ENCODE peak calls at places on chromosomes 3 and 15, in eight cellular contexts. One of them, this sample, is unnamed. For H3K4me1 and H3K36me3, the result is how much of the 10 kb centered on the place peaks cover.

GRCh38 chr3:54850484-54851003 is 77.3 kb downstream of the LRTM1 start:
- DNase-seq in RWPE2: no peak
- DNase-seq in heart left ventricle: no peak
- DNase-seq in BE2C: no peak
- DNase-seq in psoas muscle: no peak
- DNase-seq in mucosa of descending colon: no peak
- DNase-seq in cardiac muscle cell: no peak
- DNase-seq in left lung: no peak
- DNase-seq in this sample: no peak

GRCh38 chr15:44092221-44092620 is 102.8 kb downstream of the FRMD5 start:
- DNase-seq in mucosa of descending colon: no peak
- DNase-seq in cardiac muscle cell: peak
- DNase-seq in left lung: no peak
- DNase-seq in RWPE2: no peak
- DNase-seq in BE2C: no peak
- DNase-seq in psoas muscle: no peak
- DNase-seq in heart left ventricle: no peak
- DNase-seq in this sample: no peak

GRCh38 chr3:49673131-49673714 is 928 bp upstream of the APEH start:
- DNase-seq in mucosa of descending colon: no peak
- DNase-seq in heart left ventricle: no peak
- DNase-seq in cardiac muscle cell: no peak
- DNase-seq in left lung: no peak
- DNase-seq in BE2C: no peak
- DNase-seq in psoas muscle: no peak
- DNase-seq in RWPE2: no peak
- DNase-seq in this sample: peak

GRCh38 chr3:133887951-133888703 is 7.6 kb downstream of the RAB6B start:
- DNase-seq in heart left ventricle: no peak
- DNase-seq in mucosa of descending colon: no peak
- DNase-seq in left lung: no peak
- DNase-seq in cardiac muscle cell: no peak
- DNase-seq in RWPE2: no peak
- DNase-seq in BE2C: no peak
- DNase-seq in psoas muscle: no peak
- DNase-seq in this sample: no peak

GRCh38 chr15:73604477-73604876 is 28.7 kb downstream of the NPTN start:
- DNase-seq in BE2C: no peak
- DNase-seq in psoas muscle: no peak
- DNase-seq in heart left ventricle: no peak
- DNase-seq in left lung: no peak
- DNase-seq in RWPE2: no peak
- DNase-seq in mucosa of descending colon: no peak
- DNase-seq in cardiac muscle cell: no peak
- DNase-seq in this sample: no peak

GRCh38 chr3:18806633-18807032 is 341.7 kb upstream of the KCNH8 start:
- DNase-seq in RWPE2: no peak
- DNase-seq in left lung: no peak
- DNase-seq in cardiac muscle cell: peak
- DNase-seq in heart left ventricle: no peak
- DNase-seq in BE2C: no peak
- DNase-seq in psoas muscle: no peak
- DNase-seq in mucosa of descending colon: no peak
- DNase-seq in this sample: no peak

GRCh38 chr15:92599394-92599970 is 56.1 kb downstream of the FAM174B start:
- DNase-seq in mucosa of descending colon: no peak
- DNase-seq in heart left ventricle: no peak
- DNase-seq in RWPE2: no peak
- DNase-seq in BE2C: no peak
- DNase-seq in cardiac muscle cell: peak
- DNase-seq in psoas muscle: no peak
- DNase-seq in left lung: no peak
- DNase-seq in this sample: no peak

GRCh38 chr15:57421110-57421509 is 44.8 kb downstream of the CGNL1 start:
- DNase-seq in heart left ventricle: no peak
- DNase-seq in mucosa of descending colon: no peak
- DNase-seq in left lung: no peak
- DNase-seq in cardiac muscle cell: no peak
- DNase-seq in psoas muscle: no peak
- DNase-seq in RWPE2: no peak
- DNase-seq in BE2C: no peak
- DNase-seq in this sample: no peak

GRCh38 chr3:103873897-103874545 is 1439.2 kb downstream of the ZPLD1 start:
- DNase-seq in left lung: no peak
- DNase-seq in mucosa of descending colon: no peak
- DNase-seq in cardiac muscle cell: no peak
- DNase-seq in heart left ventricle: no peak
- DNase-seq in RWPE2: no peak
- DNase-seq in BE2C: peak
- DNase-seq in psoas muscle: no peak
- DNase-seq in this sample: no peak

GRCh38 chr15:85381850-85382751 is 1.7 kb downstream of the AKAP13 start:
- DNase-seq in mucosa of descending colon: no peak
- DNase-seq in heart left ventricle: no peak
- DNase-seq in psoas muscle: no peak
- DNase-seq in cardiac muscle cell: no peak
- DNase-seq in left lung: no peak
- DNase-seq in BE2C: no peak
- DNase-seq in RWPE2: no peak
- DNase-seq in this sample: no peak

GRCh38 chr3:181838940-181839914 is 127.5 kb downstream of the SOX2 start:
- DNase-seq in RWPE2: no peak
- DNase-seq in heart left ventricle: no peak
- DNase-seq in BE2C: no peak
- DNase-seq in left lung: no peak
- DNase-seq in psoas muscle: no peak
- DNase-seq in cardiac muscle cell: no peak
- DNase-seq in mucosa of descending colon: no peak
- DNase-seq in this sample: no peak

GRCh38 chr3:124658270-124658669 is 72.0 kb upstream of the UMPS start:
- DNase-seq in left lung: no peak
- DNase-seq in BE2C: no peak
- DNase-seq in cardiac muscle cell: no peak
- DNase-seq in RWPE2: no peak
- DNase-seq in psoas muscle: no peak
- DNase-seq in heart left ventricle: no peak
- DNase-seq in mucosa of descending colon: no peak
- DNase-seq in this sample: no peak

GRCh38 chr3:78633626-78634025 is 1134.2 kb downstream of the ROBO1 start:
- DNase-seq in BE2C: no peak
- DNase-seq in psoas muscle: no peak
- DNase-seq in heart left ventricle: no peak
- DNase-seq in left lung: no peak
- DNase-seq in RWPE2: no peak
- DNase-seq in cardiac muscle cell: no peak
- DNase-seq in mucosa of descending colon: no peak
- DNase-seq in this sample: no peak

DNA sequence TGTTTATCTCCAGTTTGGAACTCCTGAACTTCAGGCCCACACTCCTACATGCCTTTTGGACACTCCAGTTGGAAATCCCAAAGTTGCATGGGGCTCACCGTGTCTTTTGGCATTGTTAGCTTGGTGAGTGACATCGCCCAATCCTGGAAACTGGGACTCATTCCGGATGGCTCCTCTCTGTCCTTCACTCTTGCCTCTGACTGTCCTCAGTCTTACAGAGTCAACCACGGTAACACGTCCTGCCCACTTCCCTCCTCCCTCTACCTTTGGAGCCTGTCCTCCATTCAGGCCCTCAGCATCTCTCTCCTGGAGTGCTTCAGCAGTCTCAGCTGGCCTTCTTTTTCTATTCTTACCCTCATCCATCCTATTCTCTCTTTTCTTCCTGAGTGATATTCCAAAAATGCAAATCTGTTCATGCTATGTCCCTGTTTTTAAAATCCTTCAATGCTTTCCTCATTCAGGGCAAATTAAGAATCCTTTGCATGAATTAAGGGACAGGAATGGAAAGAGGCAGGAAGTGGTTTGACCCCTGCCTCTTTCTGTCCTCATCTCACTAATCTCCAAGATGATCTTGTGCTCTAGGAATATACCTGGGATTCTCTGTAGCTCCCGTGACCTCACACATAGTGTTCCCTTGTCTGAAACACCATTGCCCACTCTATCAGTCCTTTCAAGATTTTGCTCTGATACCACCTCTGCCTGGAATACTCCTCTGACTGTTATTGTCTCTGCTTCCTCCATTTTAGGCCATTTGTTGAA is 42.5 kb downstream of the LPP start:
- DNase-seq in mucosa of descending colon: no peak
- DNase-seq in RWPE2: no peak
- DNase-seq in left lung: no peak
- DNase-seq in BE2C: no peak
- DNase-seq in cardiac muscle cell: no peak
- DNase-seq in psoas muscle: no peak
- DNase-seq in heart left ventricle: no peak
- DNase-seq in this sample: no peak
- H3K4me1 ChIP-seq in mucosa of descending colon: under half
- H3K4me1 ChIP-seq in RWPE2: under half
- H3K4me1 ChIP-seq in left lung: under half
- H3K4me1 ChIP-seq in BE2C: under half
- H3K4me1 ChIP-seq in cardiac muscle cell: under half
- H3K4me1 ChIP-seq in psoas muscle: under half
- H3K4me1 ChIP-seq in heart left ventricle: under half
- H3K4me1 ChIP-seq in this sample: under half

GRCh38 chr3:13498354-13499060 is 18.4 kb downstream of the HDAC11 start:
- DNase-seq in heart left ventricle: no peak
- DNase-seq in cardiac muscle cell: no peak
- DNase-seq in mucosa of descending colon: no peak
- DNase-seq in psoas muscle: no peak
- DNase-seq in RWPE2: no peak
- DNase-seq in left lung: no peak
- DNase-seq in BE2C: no peak
- DNase-seq in this sample: no peak

GRCh38 chr3:13501958-13502790 is 22.1 kb downstream of the HDAC11 start:
- DNase-seq in psoas muscle: no peak
- DNase-seq in BE2C: no peak
- DNase-seq in left lung: no peak
- DNase-seq in heart left ventricle: no peak
- DNase-seq in cardiac muscle cell: no peak
- DNase-seq in RWPE2: no peak
- DNase-seq in mucosa of descending colon: no peak
- DNase-seq in this sample: no peak

GRCh38 chr3:13501527-13501926 is 21.4 kb downstream of the HDAC11 start:
- DNase-seq in RWPE2: no peak
- DNase-seq in psoas muscle: no peak
- DNase-seq in cardiac muscle cell: no peak
- DNase-seq in BE2C: no peak
- DNase-seq in mucosa of descending colon: no peak
- DNase-seq in heart left ventricle: no peak
- DNase-seq in left lung: no peak
- DNase-seq in this sample: no peak

GRCh38 chr3:13501056-13501455 is 20.9 kb downstream of the HDAC11 start:
- DNase-seq in left lung: no peak
- DNase-seq in mucosa of descending colon: no peak
- DNase-seq in BE2C: no peak
- DNase-seq in heart left ventricle: no peak
- DNase-seq in psoas muscle: no peak
- DNase-seq in RWPE2: no peak
- DNase-seq in cardiac muscle cell: no peak
- DNase-seq in this sample: no peak

GRCh38 chr3:13500133-13500885 is 20.2 kb downstream of the HDAC11 start:
- DNase-seq in mucosa of descending colon: peak
- DNase-seq in RWPE2: no peak
- DNase-seq in psoas muscle: no peak
- DNase-seq in BE2C: peak
- DNase-seq in cardiac muscle cell: peak
- DNase-seq in heart left ventricle: no peak
- DNase-seq in left lung: no peak
- DNase-seq in this sample: no peak
- TF ChIP-seq CTCF in mucosa of descending colon: no peak
- TF ChIP-seq CTCF in RWPE2: peak
- TF ChIP-seq CTCF in psoas muscle: peak
- TF ChIP-seq CTCF in BE2C: peak
- TF ChIP-seq CTCF in cardiac muscle cell: peak
- TF ChIP-seq CTCF in heart left ventricle: peak
- TF ChIP-seq CTCF in left lung: no peak
- TF ChIP-seq CTCF in this sample: no peak

GRCh38 chr3:69207036-69207435 is 84.6 kb upstream of the LMOD3 start:
- DNase-seq in BE2C: no peak
- DNase-seq in cardiac muscle cell: no peak
- DNase-seq in RWPE2: no peak
- DNase-seq in psoas muscle: no peak
- DNase-seq in mucosa of descending colon: no peak
- DNase-seq in left lung: no peak
- DNase-seq in heart left ventricle: no peak
- DNase-seq in this sample: no peak

GRCh38 chr3:69209413-69209812 is 87.0 kb upstream of the LMOD3 start:
- DNase-seq in left lung: no peak
- DNase-seq in heart left ventricle: no peak
- DNase-seq in cardiac muscle cell: no peak
- DNase-seq in RWPE2: no peak
- DNase-seq in BE2C: no peak
- DNase-seq in mucosa of descending colon: no peak
- DNase-seq in psoas muscle: no peak
- DNase-seq in this sample: no peak

GRCh38 chr3:69214241-69214640 is 91.8 kb upstream of the LMOD3 start:
- DNase-seq in BE2C: no peak
- DNase-seq in heart left ventricle: no peak
- DNase-seq in mucosa of descending colon: no peak
- DNase-seq in left lung: no peak
- DNase-seq in RWPE2: no peak
- DNase-seq in psoas muscle: no peak
- DNase-seq in cardiac muscle cell: no peak
- DNase-seq in this sample: no peak

GRCh38 chr3:69212411-69213160 is 90.2 kb upstream of the LMOD3 start:
- DNase-seq in RWPE2: no peak
- DNase-seq in heart left ventricle: no peak
- DNase-seq in mucosa of descending colon: no peak
- DNase-seq in BE2C: no peak
- DNase-seq in psoas muscle: no peak
- DNase-seq in left lung: no peak
- DNase-seq in cardiac muscle cell: peak
- DNase-seq in this sample: no peak

GRCh38 chr3:69210068-69210730 is 87.8 kb upstream of the LMOD3 start:
- DNase-seq in cardiac muscle cell: no peak
- DNase-seq in left lung: no peak
- DNase-seq in BE2C: no peak
- DNase-seq in heart left ventricle: no peak
- DNase-seq in psoas muscle: no peak
- DNase-seq in mucosa of descending colon: no peak
- DNase-seq in RWPE2: no peak
- DNase-seq in this sample: no peak
- H3K36me3 ChIP-seq in cardiac muscle cell: under half
- H3K36me3 ChIP-seq in left lung: under half
- H3K36me3 ChIP-seq in BE2C: under half
- H3K36me3 ChIP-seq in heart left ventricle: under half
- H3K36me3 ChIP-seq in psoas muscle: under half
- H3K36me3 ChIP-seq in mucosa of descending colon: under half
- H3K36me3 ChIP-seq in RWPE2: under half
- H3K36me3 ChIP-seq in this sample: under half

GRCh38 chr3:105865867-105866350 is 2.9 kb downstream of the CBLB start:
- DNase-seq in left lung: no peak
- DNase-seq in RWPE2: no peak
- DNase-seq in mucosa of descending colon: no peak
- DNase-seq in psoas muscle: no peak
- DNase-seq in heart left ventricle: no peak
- DNase-seq in BE2C: no peak
- DNase-seq in cardiac muscle cell: no peak
- DNase-seq in this sample: no peak
- H3K4me1 ChIP-seq in left lung: under half
- H3K4me1 ChIP-seq in RWPE2: under half
- H3K4me1 ChIP-seq in mucosa of descending colon: under half
- H3K4me1 ChIP-seq in psoas muscle: under half
- H3K4me1 ChIP-seq in heart left ventricle: half or more
- H3K4me1 ChIP-seq in BE2C: under half
- H3K4me1 ChIP-seq in cardiac muscle cell: under half
- H3K4me1 ChIP-seq in this sample: half or more